ENCODE peak calls at places on chromosomes 6 and 20, in six cellular contexts. D, I, Z, L, G and T are unnamed samples.
A peak's percentile ranks its signal among the peaks of the same experiment; 100 is the strongest.

GRCh38 chr6:37311666-37312473 is 41.9 kb upstream of the RNF8 start:
- DNase-seq in G (peak; percentile 60), I (no peak), L (peak; percentile 39), Z (no peak), D (no peak), T (peak; percentile 21)

GRCh38 chr6:41713161-41713649 is 22.2 kb downstream of the TFEB start:
- DNase-seq in L (no peak), D (no peak), G (no peak), I (no peak), Z (peak; percentile 76), T (no peak)

GRCh38 chr6:30334077-30334476 is 7.3 kb downstream of the TRIM39 start:
- DNase-seq in L (no peak), I (no peak), D (no peak), Z (no peak), G (no peak), T (no peak)

GRCh38 chr6:158571826-158572652 is 12.1 kb downstream of the TMEM181 start:
- DNase-seq in D (no peak), G (no peak), I (no peak), L (no peak), Z (peak; percentile 80), T (no peak)

GRCh38 chr20:35200255-35200654 is 26.2 kb upstream of the MMP24 start:
- DNase-seq in G (peak; percentile 67), L (peak; percentile 46), D (no peak), Z (no peak), I (no peak), T (no peak)

GRCh38 chr20:63224272-63225081 is 8.5 kb upstream of the YTHDF1 start:
- DNase-seq in Z (peak; percentile 34), G (peak; percentile 77), I (no peak), L (peak; percentile 27), D (no peak), T (no peak)

GRCh38 chr6:110493253-110493800 is 16.9 kb upstream of the SLC22A16 start:
- DNase-seq in I (no peak), D (no peak), G (no peak), L (no peak), Z (no peak), T (no peak)

GRCh38 chr6:2448826-2449571 is 203.6 kb upstream of the GMDS start:
- DNase-seq in I (peak; percentile 35), G (peak; percentile 90), L (peak; percentile 63), Z (no peak), D (no peak), T (peak; percentile 11)

GRCh38 chr6:39361657-39362486 is 39.4 kb upstream of the KCNK16 start:
- DNase-seq in G (peak; percentile 75), Z (peak; percentile 62), I (peak; percentile 51), D (peak; percentile 40), L (peak; percentile 64), T (peak; percentile 56)

GRCh38 chr6:116036075-116036773 is 24.5 kb downstream of the FRK start:
- DNase-seq in D (no peak), G (no peak), Z (no peak), I (no peak), L (no peak), T (no peak)

GRCh38 chr6:134744301-134744700 is 205.6 kb downstream of the ALDH8A1 start:
- DNase-seq in Z (no peak), L (no peak), I (no peak), D (no peak), G (no peak), T (no peak)

GRCh38 chr6:33297956-33298772 is 578 bp downstream of the RGL2 start:
- DNase-seq in D (peak; percentile 90), Z (peak; percentile 78), L (peak; percentile 85), G (peak; percentile 87), I (peak; percentile 88), T (peak; percentile 71)

GRCh38 chr6:4778086-4778485 is 1.9 kb downstream of the CDYL start:
- DNase-seq in D (no peak), Z (no peak), I (no peak), L (no peak), G (no peak), T (no peak)

GRCh38 chr6:31945154-31945506 is 765 bp upstream of the CFB start:
- DNase-seq in Z (no peak), L (no peak), D (no peak), G (no peak), I (no peak), T (no peak)

GRCh38 chr6:31947070-31947675 is 1.3 kb downstream of the CFB start:
- DNase-seq in G (no peak), I (no peak), D (no peak), Z (no peak), L (no peak), T (no peak)

GRCh38 chr6:31945507-31946369 is at the start of gene CFB:
- DNase-seq in L (peak; percentile 81), D (peak; percentile 81), G (peak; percentile 91), Z (peak; percentile 80), I (peak; percentile 82), T (no peak)

GRCh38 chr6:31947864-31948263 is 2.0 kb downstream of the CFB start:
- DNase-seq in Z (no peak), G (no peak), L (no peak), I (no peak), D (no peak), T (no peak)

GRCh38 chr6:31946370-31946885 is 533 bp downstream of the CFB start:
- DNase-seq in G (no peak), I (no peak), D (no peak), L (no peak), Z (no peak), T (no peak)
- H3K4me3 ChIP-seq in G (no peak overlapping the region), I (peak overlapping the region; percentile 14), D (no peak overlapping the region), L (no peak overlapping the region), Z (peak overlapping the region; percentile 39), T (no peak overlapping the region)

DNA sequence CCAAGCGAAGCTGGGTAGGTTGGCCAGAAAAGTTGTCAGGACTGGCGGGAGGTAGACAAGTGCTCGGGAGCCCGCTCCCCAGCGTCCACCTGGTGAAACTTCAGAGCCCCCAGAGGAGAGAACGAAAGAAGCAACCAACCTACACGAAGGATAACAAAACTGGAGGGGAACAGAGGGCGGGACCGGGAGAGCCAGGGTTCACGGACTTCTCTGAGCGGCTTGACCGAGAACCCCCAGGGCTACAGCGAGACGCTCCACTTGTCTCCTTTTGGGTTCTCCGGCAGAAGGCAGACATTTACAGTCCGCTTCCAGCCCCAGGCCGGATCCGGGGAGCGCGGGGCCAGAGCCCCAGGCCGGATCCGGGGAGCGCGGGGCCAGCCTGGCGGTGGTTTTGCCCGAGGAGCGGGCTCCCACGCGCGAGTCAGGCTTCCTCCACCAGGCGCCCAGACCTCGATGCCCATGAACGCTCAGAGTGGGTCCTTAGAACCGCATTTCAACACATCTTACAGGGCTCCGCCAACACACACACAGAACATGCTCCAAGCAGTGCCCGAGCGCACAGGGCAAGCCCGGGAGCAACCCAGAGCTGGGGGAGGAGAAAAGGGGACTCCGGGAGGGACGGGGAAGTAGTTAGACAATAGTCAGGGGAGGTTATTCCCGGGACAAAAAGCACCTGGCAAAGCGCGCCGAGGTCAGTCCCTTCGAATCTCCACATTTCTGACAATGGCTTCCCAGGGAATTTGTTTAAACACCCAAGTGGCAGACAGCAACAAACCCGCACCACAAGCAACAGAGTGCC is 1.1 kb downstream of the PTPRK start:
- DNase-seq in L (no peak), D (peak; percentile 34), I (no peak), Z (peak; percentile 63), G (peak; percentile 52), T (peak; percentile 58)
- H3K4me3 ChIP-seq in L (peak overlapping the region; percentile 99), D (peak overlapping the region; percentile 93), I (peak overlapping the region; percentile 82), Z (peak overlapping the region; percentile 82), G (peak overlapping the region; percentile 78), T (peak overlapping the region; percentile 82)

GRCh38 chr6:389622-390021 is 1.9 kb upstream of the IRF4 start:
- DNase-seq in I (no peak), L (no peak), Z (no peak), G (no peak), D (no peak), T (peak; percentile 19)
- H3K4me3 ChIP-seq in I (no peak overlapping the region), L (no peak overlapping the region), Z (no peak overlapping the region), G (no peak overlapping the region), D (no peak overlapping the region), T (no peak overlapping the region)

GRCh38 chr6:88881451-88881850 is 82.0 kb downstream of the RNGTT start:
- DNase-seq in Z (no peak), D (no peak), L (no peak), G (peak; percentile 24), I (no peak), T (no peak)
- H3K4me3 ChIP-seq in Z (no peak overlapping the region), D (no peak overlapping the region), L (no peak overlapping the region), G (no peak overlapping the region), I (no peak overlapping the region), T (no peak overlapping the region)

DNA sequence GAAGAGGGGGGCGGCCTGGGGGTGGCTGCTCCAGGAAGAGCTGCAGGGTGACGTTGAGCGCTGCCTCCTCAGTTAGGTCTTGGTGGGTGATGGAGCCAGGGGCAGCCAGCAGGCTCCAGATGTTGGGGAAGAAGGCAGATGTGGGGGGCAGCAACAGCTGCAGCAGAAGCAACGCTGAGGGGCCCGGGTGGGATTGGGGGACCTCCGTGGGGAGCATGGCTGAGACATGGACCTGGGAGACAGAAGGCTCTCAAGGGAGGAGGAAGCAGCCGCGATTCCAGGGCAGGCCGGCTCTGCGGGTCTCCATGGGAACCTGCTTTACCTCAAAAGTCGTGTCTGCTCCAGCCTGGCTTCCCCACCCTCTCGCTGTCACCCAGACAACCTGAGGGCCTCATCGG is 566 bp downstream of the VWA7 start:
- DNase-seq in L (no peak), G (no peak), I (no peak), Z (peak; percentile 57), D (no peak), T (no peak)
- H3K4me3 ChIP-seq in L (no peak overlapping the region), G (no peak overlapping the region), I (no peak overlapping the region), Z (peak overlapping the region; percentile 33), D (no peak overlapping the region), T (no peak overlapping the region)

GRCh38 chr6:159916237-159916636 is 25.4 kb downstream of the MAS1 start:
- DNase-seq in Z (no peak), I (no peak), L (no peak), G (no peak), D (no peak), T (no peak)

GRCh38 chr6:159919011-159919511 is 28.3 kb downstream of the MAS1 start:
- DNase-seq in I (no peak), Z (no peak), G (peak; percentile 38), L (peak; percentile 88), D (no peak), T (no peak)

GRCh38 chr6:159916752-159917151 is 26.0 kb downstream of the MAS1 start:
- DNase-seq in G (no peak), Z (no peak), D (no peak), I (no peak), L (no peak), T (no peak)

GRCh38 chr6:159915397-159915796 is 24.6 kb downstream of the MAS1 start:
- DNase-seq in D (peak; percentile 41), I (no peak), L (no peak), G (no peak), Z (no peak), T (no peak)

GRCh38 chr6:159919800-159920199 is 29.0 kb downstream of the MAS1 start:
- DNase-seq in L (no peak), G (no peak), Z (no peak), D (no peak), I (no peak), T (no peak)
- H3K4me3 ChIP-seq in L (no peak overlapping the region), G (no peak overlapping the region), Z (no peak overlapping the region), D (no peak overlapping the region), I (no peak overlapping the region), T (no peak overlapping the region)